ENCODE peak calls at places on chromosomes 1 and 21, in seven cellular contexts. One of them, this sample, is unnamed.

GRCh38 chr1:67194209-67194863 is 28.1 kb downstream of the IL23R start:
- DNase-seq in sigmoid colon: no peak
- DNase-seq in cardiac muscle cell: no peak
- DNase-seq in tibial nerve: no peak
- DNase-seq in IMR-90: no peak
- DNase-seq in keratinocyte: no peak
- DNase-seq in uterus: no peak
- DNase-seq in this sample: no peak

GRCh38 chr1:100359139-100359538 is 6.8 kb downstream of the CDC14A start:
- DNase-seq in sigmoid colon: no peak
- DNase-seq in cardiac muscle cell: no peak
- DNase-seq in tibial nerve: no peak
- DNase-seq in IMR-90: no peak
- DNase-seq in keratinocyte: no peak
- DNase-seq in uterus: no peak
- DNase-seq in this sample: no peak

GRCh38 chr1:88979054-88979748 is 13.2 kb downstream of the KYAT3 start:
- DNase-seq in sigmoid colon: no peak
- DNase-seq in cardiac muscle cell: no peak
- DNase-seq in tibial nerve: no peak
- DNase-seq in IMR-90: peak; percentile 53
- DNase-seq in keratinocyte: no peak
- DNase-seq in uterus: no peak
- DNase-seq in this sample: no peak

GRCh38 chr1:154584267-154584994 is 16.9 kb downstream of the CHRNB2 start:
- DNase-seq in sigmoid colon: no peak
- DNase-seq in cardiac muscle cell: no peak
- DNase-seq in tibial nerve: no peak
- DNase-seq in IMR-90: no peak
- DNase-seq in keratinocyte: no peak
- DNase-seq in uterus: no peak
- DNase-seq in this sample: no peak

GRCh38 chr1:225539575-225539974 is 111.7 kb upstream of the LBR start:
- DNase-seq in sigmoid colon: no peak
- DNase-seq in cardiac muscle cell: no peak
- DNase-seq in tibial nerve: no peak
- DNase-seq in IMR-90: no peak
- DNase-seq in keratinocyte: no peak
- DNase-seq in uterus: no peak
- DNase-seq in this sample: no peak

GRCh38 chr1:10541286-10541685 is 66.5 kb downstream of the PEX14 start:
- DNase-seq in sigmoid colon: no peak
- DNase-seq in cardiac muscle cell: no peak
- DNase-seq in tibial nerve: no peak
- DNase-seq in IMR-90: no peak
- DNase-seq in keratinocyte: no peak
- DNase-seq in uterus: no peak
- DNase-seq in this sample: no peak

GRCh38 chr1:178540204-178540603 is 27.3 kb downstream of the TEX35 start:
- DNase-seq in sigmoid colon: no peak
- DNase-seq in cardiac muscle cell: no peak
- DNase-seq in tibial nerve: no peak
- DNase-seq in IMR-90: peak; percentile 8
- DNase-seq in keratinocyte: no peak
- DNase-seq in uterus: no peak
- DNase-seq in this sample: no peak

GRCh38 chr1:8947127-8947691 is 1.5 kb downstream of the CA6 start:
- DNase-seq in sigmoid colon: no peak
- DNase-seq in cardiac muscle cell: no peak
- DNase-seq in tibial nerve: no peak
- DNase-seq in IMR-90: no peak
- DNase-seq in keratinocyte: no peak
- DNase-seq in uterus: no peak
- DNase-seq in this sample: no peak

GRCh38 chr1:154714638-154715037 is 106.7 kb upstream of the ADAR start:
- DNase-seq in sigmoid colon: no peak
- DNase-seq in cardiac muscle cell: peak; percentile 47
- DNase-seq in tibial nerve: peak; percentile 30
- DNase-seq in IMR-90: peak; percentile 10
- DNase-seq in keratinocyte: no peak
- DNase-seq in uterus: no peak
- DNase-seq in this sample: peak; percentile 35

GRCh38 chr1:7842517-7842916 is 10.3 kb downstream of the UTS2 start:
- DNase-seq in sigmoid colon: no peak
- DNase-seq in cardiac muscle cell: no peak
- DNase-seq in tibial nerve: no peak
- DNase-seq in IMR-90: no peak
- DNase-seq in keratinocyte: no peak
- DNase-seq in uterus: no peak
- DNase-seq in this sample: no peak

DNA sequence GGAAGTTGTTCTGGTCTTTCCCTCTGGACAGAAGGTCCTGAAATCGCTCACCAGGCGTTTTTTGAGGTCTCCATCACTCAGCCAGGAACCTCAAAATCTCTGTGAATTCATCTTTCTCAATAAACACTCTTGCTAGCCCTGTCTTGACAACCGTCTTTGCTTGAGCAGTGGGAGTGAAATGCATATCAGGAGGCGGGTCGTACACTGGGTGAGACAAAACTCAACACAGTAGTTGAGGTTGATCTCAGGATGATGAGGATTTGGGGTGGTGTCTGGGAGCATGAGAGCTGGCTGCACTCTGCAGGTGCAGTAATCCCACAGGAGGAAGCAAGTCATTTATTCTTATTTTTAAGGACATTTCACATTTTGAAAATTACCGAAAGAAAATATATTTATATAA is 1.9 kb downstream of the GPR25 start:
- DNase-seq in sigmoid colon: peak; percentile 35
- DNase-seq in cardiac muscle cell: no peak
- DNase-seq in tibial nerve: no peak
- DNase-seq in IMR-90: no peak
- DNase-seq in keratinocyte: no peak
- DNase-seq in uterus: no peak
- DNase-seq in this sample: no peak
- H3K4me1 ChIP-seq in sigmoid colon: peaks cover 15% of the 10 kb centered on the region
- H3K4me1 ChIP-seq in cardiac muscle cell: no peaks in the 10 kb centered on the region
- H3K4me1 ChIP-seq in tibial nerve: no peaks in the 10 kb centered on the region
- H3K4me1 ChIP-seq in IMR-90: peaks cover 6% of the 10 kb centered on the region
- H3K4me1 ChIP-seq in keratinocyte: no peaks in the 10 kb centered on the region
- H3K4me1 ChIP-seq in uterus: peaks cover 10% of the 10 kb centered on the region
- H3K4me1 ChIP-seq in this sample: no peaks in the 10 kb centered on the region

GRCh38 chr1:58035523-58035922 is 511.0 kb downstream of the OMA1 start:
- DNase-seq in sigmoid colon: no peak
- DNase-seq in cardiac muscle cell: peak; percentile 20
- DNase-seq in tibial nerve: no peak
- DNase-seq in IMR-90: no peak
- DNase-seq in keratinocyte: no peak
- DNase-seq in uterus: no peak
- DNase-seq in this sample: no peak
- TF ChIP-seq CTCF in sigmoid colon: no peak
- TF ChIP-seq CTCF in cardiac muscle cell: peak; percentile 3
- TF ChIP-seq CTCF in tibial nerve: no peak
- TF ChIP-seq CTCF in IMR-90: peak; percentile 12
- TF ChIP-seq CTCF in keratinocyte: peak; percentile 29
- TF ChIP-seq CTCF in uterus: no peak
- TF ChIP-seq CTCF in this sample: no peak

GRCh38 chr21:33031152-33031551 is 5.4 kb downstream of the OLIG2 start:
- DNase-seq in sigmoid colon: peak; percentile 30
- DNase-seq in cardiac muscle cell: no peak
- DNase-seq in tibial nerve: no peak
- DNase-seq in IMR-90: no peak
- DNase-seq in keratinocyte: no peak
- DNase-seq in uterus: no peak
- DNase-seq in this sample: no peak
- H3K4me3 ChIP-seq in sigmoid colon: no peak overlapping the region
- H3K4me3 ChIP-seq in cardiac muscle cell: no peak overlapping the region
- H3K4me3 ChIP-seq in tibial nerve: no peak overlapping the region
- H3K4me3 ChIP-seq in IMR-90: no peak overlapping the region
- H3K4me3 ChIP-seq in keratinocyte: no peak overlapping the region
- H3K4me3 ChIP-seq in uterus: no peak overlapping the region
- H3K4me3 ChIP-seq in this sample: no peak overlapping the region

GRCh38 chr1:151056149-151056548 is 3.3 kb downstream of the CDC42SE1 start:
- DNase-seq in sigmoid colon: no peak
- DNase-seq in cardiac muscle cell: no peak
- DNase-seq in tibial nerve: no peak
- DNase-seq in IMR-90: no peak
- DNase-seq in keratinocyte: no peak
- DNase-seq in uterus: no peak
- DNase-seq in this sample: no peak
- H3K4me1 ChIP-seq in sigmoid colon: peaks cover 44% of the 10 kb centered on the region
- H3K4me1 ChIP-seq in cardiac muscle cell: peaks cover 8% of the 10 kb centered on the region
- H3K4me1 ChIP-seq in tibial nerve: no peaks in the 10 kb centered on the region
- H3K4me1 ChIP-seq in IMR-90: peaks cover 9% of the 10 kb centered on the region
- H3K4me1 ChIP-seq in keratinocyte: peaks cover 51% of the 10 kb centered on the region
- H3K4me1 ChIP-seq in uterus: peaks cover 12% of the 10 kb centered on the region
- H3K4me1 ChIP-seq in this sample: peaks cover 3% of the 10 kb centered on the region

DNA sequence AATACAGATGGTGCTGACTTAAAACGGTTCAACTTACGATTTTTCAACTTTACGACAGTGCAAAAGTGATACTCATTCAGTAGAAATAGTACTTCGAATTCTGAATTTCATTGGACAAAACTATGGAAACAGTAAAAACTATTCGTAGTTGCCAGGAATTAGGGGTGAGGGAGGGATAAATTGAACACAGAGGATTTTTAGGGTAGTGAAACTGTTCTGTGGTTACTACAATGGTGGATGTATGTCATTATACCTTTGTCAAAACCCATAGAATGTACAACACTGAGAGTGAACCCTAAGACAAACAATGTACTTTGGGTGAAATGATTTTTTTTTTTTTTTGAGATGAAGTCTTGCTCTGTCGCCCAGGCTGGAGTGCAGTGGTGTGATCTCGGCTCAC is 7.5 kb downstream of the DDR2 start:
- DNase-seq in sigmoid colon: no peak
- DNase-seq in cardiac muscle cell: no peak
- DNase-seq in tibial nerve: no peak
- DNase-seq in IMR-90: no peak
- DNase-seq in keratinocyte: no peak
- DNase-seq in uterus: no peak
- DNase-seq in this sample: no peak
- TF ChIP-seq CTCF in sigmoid colon: no peak
- TF ChIP-seq CTCF in cardiac muscle cell: no peak
- TF ChIP-seq CTCF in tibial nerve: no peak
- TF ChIP-seq CTCF in IMR-90: no peak
- TF ChIP-seq CTCF in keratinocyte: no peak
- TF ChIP-seq CTCF in uterus: no peak
- TF ChIP-seq CTCF in this sample: no peak

GRCh38 chr1:207754011-207754410 is 2.2 kb downstream of the CD46 start:
- DNase-seq in sigmoid colon: no peak
- DNase-seq in cardiac muscle cell: no peak
- DNase-seq in tibial nerve: no peak
- DNase-seq in IMR-90: no peak
- DNase-seq in keratinocyte: no peak
- DNase-seq in uterus: no peak
- DNase-seq in this sample: no peak
- H3K4me3 ChIP-seq in sigmoid colon: no peak overlapping the region
- H3K4me3 ChIP-seq in cardiac muscle cell: no peak overlapping the region
- H3K4me3 ChIP-seq in tibial nerve: no peak overlapping the region
- H3K4me3 ChIP-seq in IMR-90: no peak overlapping the region
- H3K4me3 ChIP-seq in keratinocyte: peak overlapping the region; percentile 99
- H3K4me3 ChIP-seq in uterus: no peak overlapping the region
- H3K4me3 ChIP-seq in this sample: peak overlapping the region; percentile 92

GRCh38 chr1:157086299-157086698 is 13.3 kb downstream of the ETV3L start:
- DNase-seq in sigmoid colon: peak; percentile 13
- DNase-seq in cardiac muscle cell: no peak
- DNase-seq in tibial nerve: no peak
- DNase-seq in IMR-90: no peak
- DNase-seq in keratinocyte: no peak
- DNase-seq in uterus: no peak
- DNase-seq in this sample: no peak
- H3K4me1 ChIP-seq in sigmoid colon: peaks cover 10% of the 10 kb centered on the region
- H3K4me1 ChIP-seq in cardiac muscle cell: no peaks in the 10 kb centered on the region
- H3K4me1 ChIP-seq in tibial nerve: no peaks in the 10 kb centered on the region
- H3K4me1 ChIP-seq in IMR-90: no peaks in the 10 kb centered on the region
- H3K4me1 ChIP-seq in keratinocyte: peaks cover 3% of the 10 kb centered on the region
- H3K4me1 ChIP-seq in uterus: no peaks in the 10 kb centered on the region
- H3K4me1 ChIP-seq in this sample: peaks cover 3% of the 10 kb centered on the region